ENCODE peak calls at places on chromosomes 13 and 19, in five cellular contexts. One of them, this sample, is unnamed.

GRCh38 chr19:35718345-35719041 is 690 bp downstream of the KMT2B start:
- DNase-seq in fibroblast of lung: no peak
- DNase-seq in kidney tubule cell: peak
- DNase-seq in activated T-cell treated with anti-CD3 and anti-CD28 coated beads, Interleukin-2, amount 50 U/mL, for 4 hours: peak
- DNase-seq in C1 segment of cervical spinal cord: peak
- DNase-seq in this sample: no peak

GRCh38 chr13:40161008-40161694 is 505.3 kb downstream of the FOXO1 start:
- DNase-seq in fibroblast of lung: no peak
- DNase-seq in activated T-cell treated with anti-CD3 and anti-CD28 coated beads, Interleukin-2, amount 50 U/mL, for 4 hours: no peak
- DNase-seq in kidney tubule cell: peak
- DNase-seq in C1 segment of cervical spinal cord: no peak
- DNase-seq in this sample: no peak

GRCh38 chr19:53864308-53864836 is 3.3 kb upstream of the MYADM start:
- DNase-seq in kidney tubule cell: no peak
- DNase-seq in C1 segment of cervical spinal cord: peak
- DNase-seq in activated T-cell treated with anti-CD3 and anti-CD28 coated beads, Interleukin-2, amount 50 U/mL, for 4 hours: no peak
- DNase-seq in fibroblast of lung: no peak
- DNase-seq in this sample: peak

GRCh38 chr19:49425922-49426592 is 869 bp downstream of the GFY start:
- DNase-seq in kidney tubule cell: no peak
- DNase-seq in fibroblast of lung: no peak
- DNase-seq in activated T-cell treated with anti-CD3 and anti-CD28 coated beads, Interleukin-2, amount 50 U/mL, for 4 hours: no peak
- DNase-seq in C1 segment of cervical spinal cord: no peak
- DNase-seq in this sample: no peak

GRCh38 chr13:100543872-100544602 is 44.6 kb downstream of the GGACT start:
- DNase-seq in fibroblast of lung: peak
- DNase-seq in C1 segment of cervical spinal cord: no peak
- DNase-seq in kidney tubule cell: peak
- DNase-seq in activated T-cell treated with anti-CD3 and anti-CD28 coated beads, Interleukin-2, amount 50 U/mL, for 4 hours: no peak
- DNase-seq in this sample: peak

GRCh38 chr13:33610471-33611015 is 207.4 kb upstream of the RFC3 start:
- DNase-seq in activated T-cell treated with anti-CD3 and anti-CD28 coated beads, Interleukin-2, amount 50 U/mL, for 4 hours: peak
- DNase-seq in kidney tubule cell: peak
- DNase-seq in fibroblast of lung: no peak
- DNase-seq in C1 segment of cervical spinal cord: peak
- DNase-seq in this sample: peak

GRCh38 chr19:27824108-27824507 is 1388.8 kb downstream of the UQCRFS1 start:
- DNase-seq in C1 segment of cervical spinal cord: no peak
- DNase-seq in fibroblast of lung: no peak
- DNase-seq in kidney tubule cell: no peak
- DNase-seq in activated T-cell treated with anti-CD3 and anti-CD28 coated beads, Interleukin-2, amount 50 U/mL, for 4 hours: no peak
- DNase-seq in this sample: no peak

GRCh38 chr19:53102701-53103140 is 501 bp downstream of the ZNF160 start:
- DNase-seq in activated T-cell treated with anti-CD3 and anti-CD28 coated beads, Interleukin-2, amount 50 U/mL, for 4 hours: peak
- DNase-seq in C1 segment of cervical spinal cord: peak
- DNase-seq in kidney tubule cell: peak
- DNase-seq in fibroblast of lung: peak
- DNase-seq in this sample: no peak

GRCh38 chr19:14115761-14116160 is 1.8 kb downstream of the PRKACA start:
- DNase-seq in kidney tubule cell: no peak
- DNase-seq in activated T-cell treated with anti-CD3 and anti-CD28 coated beads, Interleukin-2, amount 50 U/mL, for 4 hours: no peak
- DNase-seq in fibroblast of lung: no peak
- DNase-seq in C1 segment of cervical spinal cord: no peak
- DNase-seq in this sample: no peak

GRCh38 chr13:26529441-26529840 is 28.0 kb upstream of the WASF3 start:
- DNase-seq in fibroblast of lung: peak
- DNase-seq in kidney tubule cell: peak
- DNase-seq in activated T-cell treated with anti-CD3 and anti-CD28 coated beads, Interleukin-2, amount 50 U/mL, for 4 hours: no peak
- DNase-seq in C1 segment of cervical spinal cord: no peak
- DNase-seq in this sample: peak

GRCh38 chr13:25046274-25046984 is 49.5 kb upstream of the PABPC3 start:
- DNase-seq in kidney tubule cell: no peak
- DNase-seq in activated T-cell treated with anti-CD3 and anti-CD28 coated beads, Interleukin-2, amount 50 U/mL, for 4 hours: no peak
- DNase-seq in fibroblast of lung: no peak
- DNase-seq in C1 segment of cervical spinal cord: no peak
- DNase-seq in this sample: no peak

GRCh38 chr19:5434970-5435641 is 20.1 kb upstream of the ZNRF4 start:
- DNase-seq in C1 segment of cervical spinal cord: no peak
- DNase-seq in fibroblast of lung: peak
- DNase-seq in kidney tubule cell: peak
- DNase-seq in activated T-cell treated with anti-CD3 and anti-CD28 coated beads, Interleukin-2, amount 50 U/mL, for 4 hours: peak
- DNase-seq in this sample: peak

GRCh38 chr19:16446108-16447014 is 25.4 kb downstream of the EPS15L1 start:
- DNase-seq in C1 segment of cervical spinal cord: no peak
- DNase-seq in activated T-cell treated with anti-CD3 and anti-CD28 coated beads, Interleukin-2, amount 50 U/mL, for 4 hours: no peak
- DNase-seq in kidney tubule cell: peak
- DNase-seq in fibroblast of lung: no peak
- DNase-seq in this sample: no peak

GRCh38 chr19:30446844-30447243 is 74.7 kb downstream of the ZNF536 start:
- DNase-seq in fibroblast of lung: no peak
- DNase-seq in activated T-cell treated with anti-CD3 and anti-CD28 coated beads, Interleukin-2, amount 50 U/mL, for 4 hours: no peak
- DNase-seq in kidney tubule cell: peak
- DNase-seq in C1 segment of cervical spinal cord: no peak
- DNase-seq in this sample: no peak

GRCh38 chr13:70622785-70623184 is 514.5 kb upstream of the KLHL1 start:
- DNase-seq in kidney tubule cell: no peak
- DNase-seq in activated T-cell treated with anti-CD3 and anti-CD28 coated beads, Interleukin-2, amount 50 U/mL, for 4 hours: no peak
- DNase-seq in C1 segment of cervical spinal cord: no peak
- DNase-seq in fibroblast of lung: no peak
- DNase-seq in this sample: no peak